ENCODE peak calls at places on chromosomes 5 and 9, in four cellular contexts. A, C, Y and T are unnamed samples.

GRCh38 chr9:99824378-99825157 is 2.9 kb downstream of the NR4A3 start:
- DNase-seq in C (no peak), Y (peak), A (peak), T (peak)

GRCh38 chr5:4868140-4868735 is 271.9 kb upstream of the ADAMTS16 start:
- DNase-seq in A (peak), C (peak), Y (peak), T (peak)

GRCh38 chr9:32665101-32665500 is 29.6 kb upstream of the TAF1L start:
- DNase-seq in C (no peak), A (no peak), Y (no peak), T (no peak)

GRCh38 chr9:126915281-126915816 is 767 bp downstream of the RALGPS1 start:
- DNase-seq in Y (peak), C (no peak), A (no peak), T (peak)

GRCh38 chr9:116979461-116979860 is 292.4 kb downstream of the TRIM32 start:
- DNase-seq in Y (peak), C (no peak), A (no peak), T (peak)

GRCh38 chr9:131554865-131555351 is 9.6 kb downstream of the PRRT1B start:
- DNase-seq in C (no peak), Y (no peak), A (no peak), T (peak)

GRCh38 chr9:75200892-75201470 is 112.7 kb downstream of the OSTF1 start:
- DNase-seq in C (no peak), Y (no peak), A (no peak), T (no peak)

GRCh38 chr5:140551872-140552271 is 4.4 kb downstream of the EIF4EBP3 start:
- DNase-seq in C (no peak), A (no peak), Y (no peak), T (peak)

GRCh38 chr5:76204191-76204590 is 121.0 kb downstream of the SV2C start:
- DNase-seq in C (no peak), Y (no peak), A (no peak), T (no peak)

GRCh38 chr9:109037946-109038345 is 24.6 kb upstream of the CTNNAL1 start:
- DNase-seq in C (no peak), Y (no peak), A (no peak), T (no peak)

GRCh38 chr9:106075568-106075967 is 381.2 kb downstream of the TMEM38B start:
- DNase-seq in A (no peak), Y (no peak), C (no peak), T (no peak)